ENCODE peak calls at places on chromosomes 13 and 19, in four cellular contexts. Z is GM12878, C is K562, D is H1. F is an unnamed sample.

GRCh38 chr13:71618154-71618553 is 248.8 kb downstream of the DACH1 start:
- DNase-seq in Z (no peak), C (no peak), D (no peak), F (no peak)

GRCh38 chr13:109275848-109276247 is 510.5 kb downstream of the IRS2 start:
- DNase-seq in D (no peak), Z (no peak), C (no peak), F (peak)

GRCh38 chr19:54473071-54473941 is at the start of gene CDC42EP5:
- DNase-seq in D (no peak), C (peak), Z (no peak), F (peak)

GRCh38 chr19:27522223-27522622 is 1690.7 kb downstream of the UQCRFS1 start:
- DNase-seq in D (no peak), Z (no peak), C (no peak), F (no peak)

GRCh38 chr19:18208098-18208951 is 4.5 kb upstream of the RAB3A start:
- DNase-seq in C (peak), Z (no peak), D (no peak), F (peak)

GRCh38 chr13:72505376-72505775 is 222.1 kb downstream of the MZT1 start:
- DNase-seq in C (no peak), Z (no peak), D (no peak), F (no peak)

GRCh38 chr13:101795460-101795859 is 343.0 kb downstream of the ITGBL1 start:
- DNase-seq in C (no peak), D (no peak), Z (no peak), F (no peak)

GRCh38 chr13:71320452-71320851 is 546.6 kb downstream of the DACH1 start:
- DNase-seq in Z (no peak), C (peak), D (no peak), F (no peak)

GRCh38 chr13:62960723-62961122 is 1545.1 kb upstream of the PCDH20 start:
- DNase-seq in Z (no peak), D (no peak), C (no peak), F (no peak)

GRCh38 chr19:33500991-33501390 is 20.6 kb downstream of the PEPD start:
- DNase-seq in D (no peak), Z (no peak), C (no peak), F (no peak)

GRCh38 chr19:23403024-23403423 is 7.8 kb upstream of the ZNF91 start:
- DNase-seq in D (no peak), Z (no peak), C (no peak), F (no peak)

GRCh38 chr13:66994097-66994496 is 236.0 kb downstream of the PCDH9 start:
- DNase-seq in C (peak), D (peak), Z (no peak), F (peak)

GRCh38 chr13:30364133-30364532 is 56.8 kb upstream of the KATNAL1 start:
- DNase-seq in D (no peak), Z (no peak), C (no peak), F (peak)

GRCh38 chr13:50917572-50917971 is 8.0 kb downstream of the RNASEH2B start:
- DNase-seq in D (no peak), Z (no peak), C (no peak), F (no peak)

GRCh38 chr19:6472713-6473112 is 8.6 kb downstream of the CRB3 start:
- DNase-seq in Z (no peak), C (no peak), D (no peak), F (no peak)

GRCh38 chr19:6470173-6470572 is 6.1 kb downstream of the CRB3 start:
- DNase-seq in Z (no peak), C (no peak), D (no peak), F (no peak)

GRCh38 chr19:6473652-6474051 is 7.9 kb downstream of the DENND1C start:
- DNase-seq in D (no peak), Z (no peak), C (peak), F (no peak)

GRCh38 chr19:6467384-6467783 is 3.3 kb downstream of the CRB3 start:
- DNase-seq in Z (no peak), D (no peak), C (no peak), F (no peak)

GRCh38 chr19:6471076-6471475 is 7.0 kb downstream of the CRB3 start:
- DNase-seq in D (no peak), C (no peak), Z (no peak), F (no peak)
- TF ChIP-seq NRF1 in D (no peak), C (no peak), Z (no peak), F (no peak)

GRCh38 chr13:26679945-26680516 is 80.6 kb downstream of the GPR12 start:
- DNase-seq in C (no peak), D (no peak), Z (no peak), F (no peak)
- TF ChIP-seq NRF1 in C (no peak), D (no peak), Z (no peak), F (no peak)

GRCh38 chr19:1469200-1469935 is 9.6 kb downstream of the C19orf25 start:
- DNase-seq in Z (no peak), C (no peak), D (no peak), F (no peak)
- TF ChIP-seq NRF1 in Z (no peak), C (no peak), D (no peak), F (no peak)

DNA sequence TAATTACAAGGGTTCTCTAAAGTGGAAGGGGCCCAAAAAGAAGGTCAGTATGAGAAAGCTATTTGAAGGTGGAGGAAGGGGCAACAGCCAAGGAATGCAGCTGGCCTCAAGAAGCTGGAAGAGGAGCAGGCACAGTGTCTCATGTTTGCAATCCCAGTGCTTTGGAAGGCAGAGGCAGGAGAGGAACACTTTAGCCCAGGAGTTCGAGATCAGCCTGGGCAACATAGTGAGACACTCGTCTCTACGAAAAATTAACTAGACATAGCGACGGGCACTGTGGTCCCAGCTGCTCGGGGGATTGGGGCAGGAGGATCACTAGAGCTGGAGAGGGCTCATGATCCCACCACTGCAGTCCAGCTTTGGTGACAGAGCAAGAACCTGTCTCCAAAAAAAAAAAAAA is 656 bp upstream of the NEK3 start:
- DNase-seq in C (no peak), D (no peak), Z (no peak), F (no peak)
- TF ChIP-seq NRF1 in C (no peak), D (no peak), Z (no peak), F (no peak)

DNA sequence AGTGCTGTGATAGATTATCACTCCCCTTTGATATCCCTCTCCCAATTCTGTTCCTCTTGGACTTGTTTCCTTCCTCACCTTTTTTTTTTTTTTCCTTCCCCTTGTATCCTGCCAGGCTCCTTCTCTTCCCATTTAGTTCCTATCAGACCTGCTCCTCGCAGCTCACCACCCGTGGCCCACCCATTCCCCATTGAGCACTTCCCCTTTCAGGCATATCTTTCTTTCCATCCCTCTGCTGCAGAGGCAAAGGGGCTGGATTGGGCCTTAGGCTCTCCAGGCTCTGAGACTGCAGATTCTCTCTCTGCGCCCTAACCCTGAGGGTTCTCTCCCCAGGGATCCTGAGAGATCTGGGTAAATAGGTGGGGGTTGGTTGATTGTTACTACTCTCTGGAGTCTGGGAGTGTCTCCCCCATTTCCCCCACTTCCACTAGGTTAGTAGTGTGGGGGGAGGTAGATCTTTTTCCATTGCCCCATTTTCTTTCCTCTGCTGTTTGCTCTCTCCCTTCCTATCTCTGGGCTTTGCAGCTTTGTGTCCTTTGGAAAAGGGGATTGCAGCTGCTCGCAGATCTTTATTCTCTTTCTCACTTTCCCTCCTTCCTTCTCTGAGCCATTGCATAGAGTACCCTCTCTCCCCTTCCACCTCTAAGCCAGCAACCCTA is 2.3 kb downstream of the ARHGAP35 start:
- DNase-seq in C (peak), Z (no peak), D (no peak), F (no peak)
- TF ChIP-seq NRF1 in C (peak), Z (no peak), D (no peak), F (no peak)

GRCh38 chr19:38506375-38506722 is 72.9 kb downstream of the RYR1 start:
- DNase-seq in D (no peak), C (no peak), Z (no peak), F (no peak)

GRCh38 chr19:38507551-38508127 is 74.1 kb downstream of the RYR1 start:
- DNase-seq in C (no peak), D (no peak), Z (no peak), F (no peak)

GRCh38 chr19:38508507-38508906 is 75.0 kb downstream of the RYR1 start:
- DNase-seq in C (no peak), Z (no peak), D (no peak), F (no peak)

GRCh38 chr19:38505958-38506357 is 72.5 kb downstream of the RYR1 start:
- DNase-seq in C (no peak), D (no peak), Z (no peak), F (no peak)

DNA sequence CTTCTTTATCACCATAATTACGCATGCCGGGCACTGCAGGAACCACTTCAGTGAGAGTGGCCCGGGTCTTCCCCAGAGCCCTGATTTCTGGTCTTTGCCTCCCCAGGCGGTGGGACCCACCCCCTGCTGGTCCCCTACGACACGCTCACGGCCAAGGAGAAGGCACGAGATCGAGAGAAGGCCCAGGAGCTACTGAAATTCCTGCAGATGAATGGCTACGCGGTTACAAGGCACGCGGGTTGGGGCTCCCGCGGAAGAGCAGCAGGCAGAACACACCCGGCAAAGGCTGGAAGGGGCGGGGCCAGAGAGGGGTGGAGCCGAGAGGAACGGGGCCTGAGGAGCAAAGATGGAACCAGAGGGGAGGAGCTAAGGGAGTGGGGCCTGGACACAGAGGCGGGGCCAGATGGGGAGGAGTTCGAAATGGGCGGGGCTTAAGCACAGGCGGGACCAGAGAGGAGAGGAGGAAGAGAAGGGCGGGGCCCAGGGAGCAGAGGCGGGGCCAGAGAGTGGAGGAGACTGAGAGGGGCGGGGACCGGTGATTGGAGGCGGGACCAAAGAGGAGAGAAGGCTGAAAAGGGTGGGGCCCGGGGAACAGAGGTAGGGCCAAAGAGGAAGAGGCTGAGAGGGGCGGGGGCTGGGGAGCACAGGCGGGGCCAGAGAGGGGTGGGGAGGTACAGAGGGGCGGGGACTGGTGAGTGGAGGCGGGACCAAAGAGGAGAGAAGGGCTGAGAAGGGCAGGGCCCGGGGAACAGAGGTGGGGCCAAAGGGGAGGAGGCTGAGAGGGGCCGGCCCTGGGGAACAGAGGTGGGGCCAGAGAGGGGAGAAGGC is 73.4 kb downstream of the RYR1 start:
- DNase-seq in C (peak), D (peak), Z (peak), F (peak)
- TF ChIP-seq NRF1 in C (peak), D (no peak), Z (no peak), F (no peak)

DNA sequence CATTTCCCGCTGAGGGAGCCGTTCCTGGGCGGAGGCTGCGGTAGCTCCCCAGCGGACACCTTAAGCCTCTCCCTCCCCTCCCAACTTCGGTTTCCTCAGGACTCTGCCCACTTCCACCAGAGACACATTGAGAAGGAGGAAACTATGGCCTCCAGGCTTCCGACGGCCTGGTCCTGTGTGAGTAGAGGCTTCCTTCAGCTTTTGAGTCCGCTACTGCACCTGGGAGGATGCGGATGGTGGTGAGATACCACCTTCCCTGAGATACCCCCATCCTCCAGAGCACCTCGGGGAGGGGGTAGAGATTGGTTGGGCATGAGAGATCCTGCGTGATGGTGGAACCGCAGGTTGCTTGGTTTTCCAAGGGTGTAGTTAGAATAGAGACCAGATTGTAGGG is 958 bp downstream of the ZNF274 start:
- DNase-seq in C (no peak), D (no peak), Z (no peak), F (no peak)
- TF ChIP-seq NRF1 in C (no peak), D (no peak), Z (no peak), F (no peak)

GRCh38 chr13:108200781-108201398 is 14.4 kb downstream of the LIG4 start:
- DNase-seq in D (no peak), C (no peak), Z (no peak), F (no peak)
- TF ChIP-seq NRF1 in D (no peak), C (no peak), Z (no peak), F (no peak)

GRCh38 chr13:42114912-42115311 is 66.5 kb downstream of the DGKH start:
- DNase-seq in Z (no peak), D (no peak), C (no peak), F (no peak)
- TF ChIP-seq NRF1 in Z (no peak), D (no peak), C (no peak), F (no peak)

F was measured in SK-N-SH.